ENCODE peak calls at places on chromosomes 11 and 22, in six cellular contexts. Q is HL-60, B is H1, O is K562, S is HepG2, D is GM12878. R is an unnamed sample.

GRCh38 chr22:31363885-31364284 is 17.7 kb upstream of the PATZ1 start:
- DNase-seq in Q (no peak), B (no peak), O (no peak), S (no peak), D (no peak), R (no peak)

GRCh38 chr22:49554741-49555140 is 272.9 kb downstream of the BRD1 start:
- DNase-seq in Q (no peak), B (no peak), O (no peak), S (no peak), D (no peak), R (no peak)

GRCh38 chr11:81658722-81659121 is 1074.9 kb downstream of the FAM181B start:
- DNase-seq in Q (peak), B (no peak), O (peak), S (peak), D (no peak), R (peak)

GRCh38 chr22:45833613-45834012 is 143.3 kb downstream of the WNT7B start:
- DNase-seq in Q (no peak), B (no peak), O (no peak), S (no peak), D (no peak), R (no peak)

GRCh38 chr11:74182635-74183034 is 11.5 kb downstream of the PPME1 start:
- DNase-seq in Q (no peak), B (no peak), O (no peak), S (no peak), D (no peak), R (no peak)

GRCh38 chr22:39658367-39658766 is 87.8 kb downstream of the CACNA1I start:
- DNase-seq in Q (peak), B (no peak), O (no peak), S (no peak), D (no peak), R (no peak)

GRCh38 chr22:35477911-35478582 is 62.6 kb upstream of the RASD2 start:
- DNase-seq in Q (peak), B (no peak), O (peak), S (no peak), D (no peak), R (peak)

GRCh38 chr22:37053310-37054077 is 2.0 kb downstream of the KCTD17 start:
- DNase-seq in Q (no peak), B (no peak), O (no peak), S (no peak), D (no peak), R (no peak)

GRCh38 chr22:26753125-26753862 is 95.9 kb downstream of the MIAT start:
- DNase-seq in Q (no peak), B (no peak), O (no peak), S (no peak), D (no peak), R (no peak)

GRCh38 chr11:47837929-47838328 is 10.2 kb downstream of the NUP160 start:
- DNase-seq in Q (no peak), B (no peak), O (no peak), S (no peak), D (no peak), R (no peak)

GRCh38 chr11:11558352-11558751 is 63.5 kb downstream of the GALNT18 start:
- DNase-seq in Q (no peak), B (no peak), O (no peak), S (no peak), D (no peak), R (no peak)

GRCh38 chr11:1269957-1270356 is 39.5 kb downstream of the TOLLIP start:
- DNase-seq in Q (no peak), B (no peak), O (no peak), S (no peak), D (no peak), R (no peak)

GRCh38 chr11:120208777-120209176 is 2.1 kb upstream of the OAF start:
- DNase-seq in Q (peak), B (no peak), O (no peak), S (peak), D (no peak), R (no peak)

GRCh38 chr22:39514373-39514973 is 5.9 kb upstream of the ATF4 start:
- DNase-seq in Q (peak), B (no peak), O (no peak), S (no peak), D (no peak), R (peak)

GRCh38 chr22:44570476-44571445 is 72.7 kb upstream of the RTL6 start:
- DNase-seq in Q (no peak), B (no peak), O (no peak), S (no peak), D (no peak), R (no peak)

GRCh38 chr11:75219869-75220268 is 20.7 kb upstream of the TPBGL start:
- DNase-seq in Q (no peak), B (no peak), O (peak), S (no peak), D (no peak), R (no peak)

GRCh38 chr22:33325232-33326004 is 267.2 kb upstream of the SYN3 start:
- DNase-seq in Q (no peak), B (no peak), O (no peak), S (no peak), D (peak), R (no peak)

GRCh38 chr11:116215471-116216113 is 557.2 kb downstream of the BUD13 start:
- DNase-seq in Q (no peak), B (no peak), O (no peak), S (no peak), D (no peak), R (no peak)

GRCh38 chr11:9060700-9061111 is 30.7 kb downstream of the SCUBE2 start:
- DNase-seq in Q (peak), B (no peak), O (peak), S (peak), D (peak), R (no peak)

GRCh38 chr11:29162490-29162889 is 854.3 kb downstream of the KCNA4 start:
- DNase-seq in Q (no peak), B (no peak), O (no peak), S (no peak), D (no peak), R (no peak)

GRCh38 chr11:107928767-107929507 is 689 bp downstream of the RAB39A start:
- DNase-seq in Q (peak), B (no peak), O (no peak), S (no peak), D (no peak), R (peak)

GRCh38 chr11:11913395-11913794 is 71.6 kb downstream of the USP47 start:
- DNase-seq in Q (no peak), B (no peak), O (no peak), S (no peak), D (no peak), R (no peak)

GRCh38 chr22:45678961-45679912 is 7.6 kb downstream of the ATXN10 start:
- DNase-seq in Q (no peak), B (no peak), O (no peak), S (no peak), D (peak), R (no peak)

GRCh38 chr22:43154887-43155536 is 3.7 kb downstream of the TSPO start:
- DNase-seq in Q (peak), B (no peak), O (no peak), S (no peak), D (no peak), R (no peak)

GRCh38 chr11:57276169-57276854 is 39.3 kb upstream of the APLNR start:
- DNase-seq in Q (no peak), B (no peak), O (no peak), S (no peak), D (no peak), R (no peak)

GRCh38 chr11:86571273-86571948 is 101.0 kb downstream of the ME3 start:
- DNase-seq in Q (no peak), B (peak), O (peak), S (peak), D (no peak), R (peak)

GRCh38 chr11:15850992-15851615 is 505.2 kb downstream of the SOX6 start:
- DNase-seq in Q (no peak), B (no peak), O (no peak), S (no peak), D (no peak), R (no peak)

GRCh38 chr11:62013266-62014157 is 46.1 kb upstream of the FTH1 start:
- DNase-seq in Q (no peak), B (no peak), O (no peak), S (no peak), D (no peak), R (no peak)

GRCh38 chr11:131511794-131512193 is 141.4 kb downstream of the NTM start:
- DNase-seq in Q (peak), B (peak), O (peak), S (peak), D (no peak), R (peak)

GRCh38 chr11:68962527-68963250 is 18.1 kb downstream of the MRGPRD start:
- DNase-seq in Q (no peak), B (no peak), O (no peak), S (no peak), D (no peak), R (no peak)

GRCh38 chr11:92707665-92708064 is 261.8 kb upstream of the MTNR1B start:
- DNase-seq in Q (no peak), B (no peak), O (no peak), S (no peak), D (no peak), R (no peak)

GRCh38 chr11:129992161-129992944 is 10.3 kb downstream of the PRDM10 start:
- DNase-seq in Q (peak), B (no peak), O (peak), S (peak), D (no peak), R (peak)

GRCh38 chr22:35735622-35736021 is 17.9 kb downstream of the APOL5 start:
- DNase-seq in Q (no peak), B (no peak), O (no peak), S (no peak), D (no peak), R (no peak)

GRCh38 chr22:38257650-38258246 is 15.1 kb downstream of the TMEM184B start:
- DNase-seq in Q (no peak), B (no peak), O (no peak), S (no peak), D (no peak), R (no peak)

GRCh38 chr11:77301510-77301909 is at the start of gene GDPD4:
- DNase-seq in Q (no peak), B (no peak), O (peak), S (no peak), D (no peak), R (no peak)

DNA sequence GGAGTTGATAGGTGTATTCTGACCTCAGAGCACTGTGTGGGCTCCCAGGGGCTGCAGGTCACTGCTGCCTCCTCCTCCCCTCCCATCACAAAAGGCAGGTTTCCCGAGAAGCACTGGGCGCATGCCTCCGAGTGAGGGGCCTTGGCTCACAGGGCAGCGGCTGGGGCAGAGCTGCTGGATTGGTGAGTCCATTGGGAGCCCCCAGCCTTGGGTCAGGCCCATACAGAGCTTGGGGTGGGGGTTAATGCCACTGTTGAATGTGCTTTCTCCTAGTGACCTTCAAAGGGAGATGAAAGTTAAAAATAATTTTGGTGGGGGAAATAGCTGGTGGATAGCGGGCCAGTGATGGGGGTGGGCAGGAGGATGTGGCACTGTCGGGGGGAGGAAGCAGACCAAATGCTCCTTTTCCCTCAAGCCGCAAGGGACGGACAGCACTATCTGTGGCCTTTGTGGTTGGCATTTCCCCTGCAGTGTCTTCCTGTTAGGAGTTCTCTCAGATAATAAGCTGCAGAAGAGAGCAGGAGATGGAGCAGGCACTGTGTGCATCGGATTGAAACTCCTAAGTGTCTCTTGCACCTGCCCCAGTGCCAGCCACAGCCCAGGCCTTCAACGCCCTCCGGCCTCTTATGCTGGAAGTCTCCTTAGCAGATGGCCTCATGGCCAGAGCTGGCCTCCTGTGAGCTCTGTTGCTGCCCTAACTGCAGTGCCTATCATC is 3.2 kb downstream of the TUBA8 start:
- DNase-seq in Q (peak), B (no peak), O (no peak), S (no peak), D (no peak), R (no peak)
- TF ChIP-seq GABPA in Q (no peak), B (no peak), O (no peak), S (no peak), D (no peak), R (no peak)

DNA sequence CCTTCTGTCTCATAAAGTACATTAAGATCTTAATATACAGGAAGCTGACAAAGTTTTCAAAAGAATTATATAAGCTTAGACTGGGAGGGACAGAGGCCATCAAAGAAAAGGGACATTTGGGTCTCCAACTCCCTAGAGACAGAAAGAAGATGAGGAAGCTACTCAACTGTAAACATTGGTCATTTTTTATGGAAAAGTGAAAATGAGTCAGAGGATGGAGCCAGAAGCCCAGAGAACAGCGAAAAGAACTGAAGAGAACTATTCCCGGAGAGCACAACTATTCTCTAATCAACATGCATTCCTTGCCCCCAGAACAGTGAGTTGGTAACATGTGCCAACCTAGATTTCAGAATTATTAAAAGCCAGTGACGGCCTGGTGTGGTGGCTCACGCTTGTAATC is 779.3 kb downstream of the DLG2 start:
- DNase-seq in Q (no peak), B (no peak), O (no peak), S (no peak), D (no peak), R (no peak)
- TF ChIP-seq GABPA in Q (no peak), B (no peak), O (no peak), S (no peak), D (no peak), R (no peak)

DNA sequence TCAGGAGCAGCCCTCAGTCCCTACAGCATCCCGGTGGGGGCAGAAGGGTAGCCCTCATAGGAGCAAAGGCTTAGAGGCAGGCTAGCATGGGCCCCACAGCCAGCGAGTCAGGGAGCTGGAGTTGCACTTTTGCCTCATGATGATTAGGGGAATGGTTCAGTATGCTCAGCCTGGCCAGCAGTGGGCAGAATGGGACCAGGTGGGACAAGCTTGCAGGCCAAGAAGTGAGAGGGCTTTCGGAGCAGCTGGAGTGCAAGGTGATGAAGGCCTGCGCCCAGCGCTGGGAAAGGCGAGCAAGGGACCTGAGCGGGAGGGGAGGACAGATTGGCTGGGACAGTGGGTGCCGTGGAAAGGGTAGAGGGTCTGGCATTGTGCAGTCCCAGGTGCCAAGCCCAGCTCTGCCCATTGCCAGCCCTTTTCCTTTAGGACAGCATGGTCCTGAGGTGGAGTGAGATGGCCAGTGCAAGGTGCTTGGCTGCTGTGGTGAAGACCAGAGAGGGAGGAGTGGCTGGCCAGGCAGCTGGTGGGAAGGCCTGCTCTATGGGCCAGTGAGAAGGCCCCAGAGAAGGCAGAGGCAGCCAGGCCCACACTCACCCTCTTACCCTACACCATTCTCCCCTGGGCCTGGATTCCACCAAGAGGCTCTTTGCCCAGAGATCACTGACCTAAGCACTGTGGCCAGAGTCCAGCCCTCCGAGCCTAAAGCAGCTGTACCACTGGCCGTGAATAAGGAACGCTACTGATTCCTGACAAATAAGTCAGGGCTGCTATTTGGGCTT is 47.9 kb upstream of the SUSD2 start:
- DNase-seq in Q (no peak), B (no peak), O (no peak), S (no peak), D (no peak), R (no peak)
- TF ChIP-seq GABPA in Q (no peak), B (no peak), O (no peak), S (no peak), D (no peak), R (no peak)

GRCh38 chr11:71951741-71952310 is 23.0 kb downstream of the RNF121 start:
- DNase-seq in Q (no peak), B (no peak), O (no peak), S (no peak), D (no peak), R (no peak)

GRCh38 chr11:71946144-71946571 is 17.3 kb downstream of the RNF121 start:
- DNase-seq in Q (no peak), B (no peak), O (no peak), S (peak), D (no peak), R (no peak)

GRCh38 chr11:71947498-71947897 is 18.7 kb downstream of the RNF121 start:
- DNase-seq in Q (no peak), B (no peak), O (no peak), S (peak), D (no peak), R (no peak)

GRCh38 chr11:71949034-71949433 is 20.2 kb downstream of the RNF121 start:
- DNase-seq in Q (no peak), B (no peak), O (no peak), S (no peak), D (no peak), R (no peak)

GRCh38 chr11:71948314-71949027 is 19.6 kb downstream of the RNF121 start:
- DNase-seq in Q (no peak), B (no peak), O (peak), S (peak), D (no peak), R (no peak)
- TF ChIP-seq GABPA in Q (no peak), B (no peak), O (no peak), S (no peak), D (no peak), R (no peak)

GRCh38 chr11:134406264-134407185 is 5.5 kb downstream of the B3GAT1 start:
- DNase-seq in Q (no peak), B (no peak), O (no peak), S (no peak), D (no peak), R (no peak)

GRCh38 chr11:134407923-134408322 is 4.1 kb downstream of the B3GAT1 start:
- DNase-seq in Q (no peak), B (no peak), O (no peak), S (no peak), D (no peak), R (no peak)

GRCh38 chr11:134405436-134405835 is 6.6 kb downstream of the B3GAT1 start:
- DNase-seq in Q (no peak), B (no peak), O (no peak), S (no peak), D (no peak), R (no peak)

GRCh38 chr11:134405841-134406240 is 6.2 kb downstream of the B3GAT1 start:
- DNase-seq in Q (no peak), B (no peak), O (no peak), S (no peak), D (no peak), R (no peak)

DNA sequence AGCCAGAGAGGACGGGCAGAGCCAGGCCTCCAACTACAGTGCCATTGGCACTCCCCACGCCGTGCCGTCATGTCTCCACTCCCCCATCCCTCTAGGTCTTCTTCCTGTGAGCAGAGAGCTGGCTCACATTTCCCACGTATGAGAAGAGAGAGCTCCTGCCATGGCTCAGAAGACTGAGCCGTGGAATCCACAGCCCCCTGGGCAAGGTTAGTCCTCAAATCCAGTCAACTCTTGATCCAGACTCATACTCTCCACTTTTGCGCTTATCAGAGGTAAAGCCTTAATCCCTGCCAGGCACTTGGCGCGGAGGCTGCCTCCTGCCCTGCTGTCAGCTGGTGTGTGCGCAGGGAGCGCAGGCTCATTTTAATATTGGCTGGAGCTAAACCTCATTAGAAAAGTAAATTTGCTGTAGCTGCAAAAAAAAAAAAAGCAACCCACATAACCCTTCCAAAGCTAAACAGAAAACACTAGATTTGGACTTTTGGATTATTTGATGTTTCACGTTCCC is 4.7 kb downstream of the B3GAT1 start:
- DNase-seq in Q (no peak), B (no peak), O (no peak), S (no peak), D (no peak), R (no peak)
- TF ChIP-seq GABPA in Q (no peak), B (no peak), O (no peak), S (no peak), D (no peak), R (no peak)

DNA sequence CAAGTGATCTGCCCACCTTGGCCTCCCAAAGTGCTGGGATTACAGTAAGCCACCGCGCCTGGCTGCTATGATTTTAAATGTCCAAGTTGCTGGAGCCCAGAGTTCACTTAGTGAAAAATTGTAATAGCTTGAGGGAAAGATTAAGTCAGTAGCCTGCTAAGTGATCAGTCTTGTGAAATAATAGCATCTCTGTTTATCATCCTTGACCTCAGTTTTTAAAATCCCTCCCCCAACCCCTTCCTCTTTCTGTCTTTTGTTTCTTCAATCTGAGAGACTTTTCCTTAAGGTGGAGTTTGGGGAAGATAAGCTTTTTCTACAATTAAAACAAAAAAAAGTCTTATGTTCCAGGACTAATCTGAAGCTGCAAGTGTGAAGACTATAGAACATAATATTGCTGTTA is 6.4 kb downstream of the HIPK3 start:
- DNase-seq in Q (peak), B (no peak), O (no peak), S (no peak), D (no peak), R (no peak)
- TF ChIP-seq GABPA in Q (no peak), B (no peak), O (no peak), S (no peak), D (no peak), R (no peak)